ENCODE peak calls at places on chromosomes 4 and X, in five cellular contexts. U, W, M, Z and O are unnamed samples.

GRCh38 chr4:141037441-141037840 is 95.8 kb downstream of the RNF150 start:
- DNase-seq in W (no peak), U (no peak), M (no peak), Z (no peak), O (no peak)

GRCh38 chr4:40720931-40721330 is 28.8 kb upstream of the NSUN7 start:
- DNase-seq in W (no peak), U (no peak), M (no peak), Z (no peak), O (no peak)

GRCh38 chr4:1360423-1361283 is 13.6 kb downstream of the UVSSA start:
- DNase-seq in U (no peak), M (peak), W (peak), Z (no peak), O (no peak)

GRCh38 chrX:18146954-18147353 is 73.7 kb downstream of the BEND2 start:
- DNase-seq in M (peak), Z (no peak), U (no peak), W (no peak), O (peak)

GRCh38 chr4:87005690-87006461 is 71.1 kb downstream of the AFF1 start:
- DNase-seq in M (no peak), W (no peak), Z (no peak), U (no peak), O (no peak)

GRCh38 chr4:78926825-78927224 is 12.4 kb downstream of the PAQR3 start:
- DNase-seq in U (no peak), W (no peak), M (no peak), Z (no peak), O (no peak)

GRCh38 chrX:10574663-10575062 is 45.7 kb downstream of the MID1 start:
- DNase-seq in Z (no peak), U (no peak), W (no peak), M (peak), O (no peak)

GRCh38 chr4:182177166-182177565 is 66.0 kb upstream of the TENM3 start:
- DNase-seq in W (no peak), U (no peak), Z (no peak), M (no peak), O (no peak)

GRCh38 chrX:63784902-63785692 is at the start of gene ARHGEF9:
- DNase-seq in Z (no peak), W (no peak), M (no peak), U (peak), O (no peak)

GRCh38 chr4:28149762-28150161 is 1289.1 kb downstream of the STIM2 start:
- DNase-seq in Z (no peak), M (no peak), U (no peak), W (no peak), O (no peak)

GRCh38 chr4:51895816-51896408 is 53.0 kb downstream of the DCUN1D4 start:
- DNase-seq in U (peak), M (peak), W (peak), Z (no peak), O (peak)

GRCh38 chr4:147678796-147679549 is 5.0 kb downstream of the PRMT9 start:
- DNase-seq in Z (no peak), U (no peak), W (no peak), M (no peak), O (peak)

GRCh38 chrX:9033586-9033985 is 341 bp downstream of the FAM9B start:
- DNase-seq in Z (no peak), U (no peak), M (no peak), W (no peak), O (no peak)

GRCh38 chr4:53322696-53323095 is 43.2 kb downstream of the SCFD2 start:
- DNase-seq in M (no peak), W (no peak), U (no peak), Z (no peak), O (peak)

GRCh38 chr4:7194251-7195137 is 2.2 kb downstream of the SORCS2 start:
- DNase-seq in M (no peak), Z (peak), W (no peak), U (peak), O (no peak)

GRCh38 chr4:74640111-74640903 is 154.0 kb downstream of the BTC start:
- DNase-seq in Z (no peak), U (no peak), M (peak), W (no peak), O (no peak)

GRCh38 chr4:134936014-134936413 is 734.4 kb upstream of the PABPC4L start:
- DNase-seq in W (no peak), Z (no peak), U (no peak), M (no peak), O (no peak)

GRCh38 chr4:183599690-183600089 is 59.3 kb downstream of the RWDD4 start:
- DNase-seq in W (no peak), U (no peak), Z (no peak), M (no peak), O (no peak)

GRCh38 chr4:85994576-85994975 is 365.3 kb downstream of the MAPK10 start:
- DNase-seq in U (no peak), W (no peak), M (no peak), Z (no peak), O (no peak)

GRCh38 chrX:54825716-54826428 is 18.3 kb downstream of the MAGED2 start:
- DNase-seq in Z (no peak), W (no peak), M (no peak), U (no peak), O (no peak)
- TF ChIP-seq CTCF in Z (no peak), W (no peak), M (no peak), U (no peak), O (no peak)

DNA sequence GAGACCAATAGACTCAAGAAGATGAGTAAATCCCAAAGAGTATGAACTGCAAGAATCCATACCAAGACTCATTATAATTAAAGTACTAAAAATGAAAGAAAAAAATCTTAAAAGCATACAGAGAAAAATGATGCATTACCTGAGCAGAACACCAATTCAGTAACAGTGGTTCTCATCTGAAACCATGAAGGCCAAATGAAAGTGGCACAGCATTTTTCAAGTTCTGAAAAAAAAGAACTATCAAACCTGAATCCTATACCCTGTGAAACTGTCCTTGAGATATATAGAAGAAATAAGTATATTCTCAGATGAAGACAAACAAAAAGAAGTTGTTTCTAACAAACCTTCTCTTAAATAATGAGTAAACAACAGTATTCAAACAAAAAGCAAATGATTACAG is 39.6 kb upstream of the TMPRSS11A start:
- DNase-seq in U (no peak), M (no peak), W (no peak), Z (no peak), O (no peak)
- TF ChIP-seq CTCF in U (no peak), M (no peak), W (no peak), Z (no peak), O (no peak)

GRCh38 chr4:139401368-139401767 is 52.6 kb upstream of the RAB33B start:
- DNase-seq in U (no peak), M (no peak), Z (no peak), W (no peak), O (no peak)

DNA sequence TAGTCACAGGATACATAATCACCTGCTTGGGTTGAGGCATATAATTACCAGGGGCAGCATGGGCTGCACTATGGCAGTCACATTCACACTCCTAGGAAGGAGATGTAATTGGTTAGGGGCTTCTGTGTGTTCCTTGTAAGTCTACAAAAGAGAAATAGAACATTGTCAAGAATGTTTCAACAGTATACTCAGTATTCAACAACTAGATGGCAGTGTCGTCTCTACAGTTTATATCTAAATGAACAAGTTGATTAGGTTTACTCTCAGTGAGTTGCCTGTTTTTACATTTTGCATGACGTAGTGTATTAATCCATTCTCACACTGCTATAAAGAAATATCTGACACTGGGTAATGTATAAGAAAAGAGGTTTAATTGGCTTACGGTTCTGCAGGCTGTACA is 50.5 kb upstream of the RAB33B start:
- DNase-seq in Z (no peak), M (no peak), W (no peak), U (no peak), O (peak)
- TF ChIP-seq CTCF in Z (no peak), M (no peak), W (no peak), U (no peak), O (peak)

GRCh38 chr4:107094332-107094731 is 58.2 kb upstream of the DKK2 start:
- DNase-seq in W (peak), M (peak), U (no peak), Z (no peak), O (peak)
- TF ChIP-seq CTCF in W (peak), M (peak), U (no peak), Z (no peak), O (peak)

DNA sequence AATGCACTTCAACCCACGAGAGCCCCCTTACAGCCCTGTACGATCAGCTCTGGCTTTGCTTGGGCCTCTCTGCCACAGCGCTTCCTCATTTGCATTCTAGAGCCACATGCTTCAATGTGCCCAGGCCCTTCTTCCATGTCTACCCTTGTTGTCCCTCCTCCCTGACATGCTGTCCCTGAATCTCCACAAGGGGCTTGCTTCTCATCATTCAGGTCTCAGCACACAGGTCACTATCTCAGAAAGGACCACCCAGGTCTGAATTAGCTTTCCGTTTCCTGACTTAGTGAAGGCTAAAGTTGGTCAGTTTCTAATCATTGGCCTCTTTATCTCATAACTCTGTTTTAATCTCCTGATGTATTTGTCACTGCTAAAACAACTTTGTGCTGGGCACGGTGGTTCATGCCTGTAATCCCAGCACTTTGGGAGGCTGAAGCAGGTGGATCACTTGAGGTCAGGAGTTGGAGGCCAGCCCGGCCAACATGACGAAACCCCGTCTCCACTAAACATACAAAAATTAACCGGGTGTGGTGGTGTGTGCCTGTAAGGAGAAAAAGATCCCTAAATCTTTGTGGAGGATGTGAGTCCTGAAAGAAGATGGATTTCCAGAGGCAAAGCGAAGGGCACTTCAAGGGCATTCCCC is 17.9 kb upstream of the SLC34A2 start:
- DNase-seq in Z (no peak), W (no peak), M (no peak), U (no peak), O (no peak)
- TF ChIP-seq CTCF in Z (no peak), W (no peak), M (no peak), U (no peak), O (no peak)

GRCh38 chr4:61984260-61984909 is 784.3 kb downstream of the ADGRL3 start:
- DNase-seq in M (no peak), W (no peak), U (no peak), Z (no peak), O (no peak)
- TF ChIP-seq CTCF in M (no peak), W (no peak), U (no peak), Z (no peak), O (no peak)